ENCODE peak calls at places on chromosomes 1 and 21, in eight cellular contexts. R is fibroblast of lung, E is astrocyte of the cerebellum, V is aorta, L is GM23248, G is PC-3, C is AG10803, D is tibial nerve. X is an unnamed sample.

GRCh38 chr21:23292292-23292691 is 2294.1 kb downstream of the NCAM2 start:
- DNase-seq in R (no peak), E (no peak), V (no peak), L (no peak), G (no peak), C (no peak), D (no peak), X (no peak)

GRCh38 chr21:43937051-43937832 is 72.2 kb downstream of the AGPAT3 start:
- DNase-seq in R (no peak), E (no peak), V (no peak), L (no peak), G (no peak), C (no peak), D (no peak), X (no peak)

GRCh38 chr1:204573563-204573925 is 57.3 kb downstream of the MDM4 start:
- DNase-seq in R (no peak), E (no peak), V (no peak), L (peak), G (peak), C (peak), D (no peak), X (no peak)

GRCh38 chr1:50702395-50702794 is 257.7 kb downstream of the FAF1 start:
- DNase-seq in R (no peak), E (no peak), V (no peak), L (no peak), G (no peak), C (no peak), D (no peak), X (no peak)

GRCh38 chr1:196034080-196034706 is 574.0 kb downstream of the KCNT2 start:
- DNase-seq in R (peak), E (peak), V (no peak), L (peak), G (no peak), C (peak), D (no peak), X (no peak)

GRCh38 chr1:228650141-228650540 is 85.1 kb upstream of the RHOU start:
- DNase-seq in R (no peak), E (no peak), V (no peak), L (no peak), G (no peak), C (no peak), D (no peak), X (no peak)

GRCh38 chr1:69315823-69316222 is 251.9 kb upstream of the LRRC7 start:
- DNase-seq in R (no peak), E (no peak), V (no peak), L (no peak), G (no peak), C (no peak), D (no peak), X (no peak)

GRCh38 chr1:37561794-37562132 is 5.0 kb downstream of the DNALI1 start:
- DNase-seq in R (peak), E (no peak), V (peak), L (peak), G (peak), C (peak), D (peak), X (peak)

GRCh38 chr1:96424882-96425281 is 296.7 kb upstream of the PTBP2 start:
- DNase-seq in R (peak), E (peak), V (no peak), L (peak), G (no peak), C (peak), D (no peak), X (no peak)

GRCh38 chr21:33642896-33643657 is 776 bp downstream of the ITSN1 start:
- DNase-seq in R (peak), E (no peak), V (peak), L (peak), G (peak), C (peak), D (no peak), X (no peak)

GRCh38 chr1:12048376-12048775 is 14.7 kb upstream of the TNFRSF8 start:
- DNase-seq in R (no peak), E (no peak), V (no peak), L (no peak), G (no peak), C (no peak), D (no peak), X (no peak)

GRCh38 chr1:170164103-170164763 is 18.5 kb downstream of the NTMT2 start:
- DNase-seq in R (no peak), E (no peak), V (no peak), L (no peak), G (no peak), C (peak), D (no peak), X (no peak)

GRCh38 chr1:183025782-183026774 is 2.9 kb downstream of the LAMC1 start:
- DNase-seq in R (peak), E (no peak), V (no peak), L (peak), G (peak), C (peak), D (no peak), X (no peak)

GRCh38 chr1:183030053-183030452 is 6.8 kb downstream of the LAMC1 start:
- DNase-seq in R (peak), E (no peak), V (no peak), L (peak), G (peak), C (peak), D (no peak), X (no peak)

GRCh38 chr1:183029591-183030000 is 6.4 kb downstream of the LAMC1 start:
- DNase-seq in R (peak), E (no peak), V (no peak), L (peak), G (peak), C (peak), D (no peak), X (no peak)

GRCh38 chr1:183027031-183027430 is 3.8 kb downstream of the LAMC1 start:
- DNase-seq in R (no peak), E (no peak), V (no peak), L (peak), G (no peak), C (peak), D (no peak), X (no peak)

DNA sequence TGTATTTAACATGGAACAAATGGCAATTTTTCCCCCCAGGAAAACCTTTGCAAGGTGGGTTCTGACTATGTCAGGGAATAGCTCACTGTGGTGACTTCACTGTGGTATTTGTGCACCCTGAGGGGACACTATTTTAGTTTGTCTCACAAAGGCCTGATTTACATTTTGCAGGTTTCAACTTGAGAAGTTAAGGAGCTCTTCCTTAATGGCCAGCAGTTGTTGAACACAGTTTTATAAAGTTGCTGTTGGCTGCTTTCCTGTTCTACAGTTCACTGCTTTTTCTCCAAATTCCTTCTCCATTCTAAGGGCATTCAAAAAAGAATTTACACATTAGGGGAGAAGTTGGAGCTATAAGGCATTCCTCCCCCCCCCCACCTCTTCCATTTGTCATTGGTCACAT is 4.6 kb downstream of the LAMC1 start:
- DNase-seq in R (no peak), E (no peak), V (no peak), L (no peak), G (no peak), C (no peak), D (no peak), X (no peak)
- H3K4me3 ChIP-seq in R (peak), E (peak), V (no peak), L (peak), G (peak), C (peak), D (no peak), X (no peak)

GRCh38 chr1:162471290-162471853 is 26.2 kb upstream of the UHMK1 start:
- DNase-seq in R (no peak), E (no peak), V (no peak), L (no peak), G (no peak), C (no peak), D (no peak), X (no peak)

GRCh38 chr1:162475539-162476185 is 22.0 kb upstream of the UHMK1 start:
- DNase-seq in R (no peak), E (no peak), V (no peak), L (no peak), G (no peak), C (no peak), D (no peak), X (no peak)

GRCh38 chr1:162475089-162475488 is 22.5 kb upstream of the UHMK1 start:
- DNase-seq in R (no peak), E (no peak), V (no peak), L (peak), G (no peak), C (no peak), D (no peak), X (no peak)

DNA sequence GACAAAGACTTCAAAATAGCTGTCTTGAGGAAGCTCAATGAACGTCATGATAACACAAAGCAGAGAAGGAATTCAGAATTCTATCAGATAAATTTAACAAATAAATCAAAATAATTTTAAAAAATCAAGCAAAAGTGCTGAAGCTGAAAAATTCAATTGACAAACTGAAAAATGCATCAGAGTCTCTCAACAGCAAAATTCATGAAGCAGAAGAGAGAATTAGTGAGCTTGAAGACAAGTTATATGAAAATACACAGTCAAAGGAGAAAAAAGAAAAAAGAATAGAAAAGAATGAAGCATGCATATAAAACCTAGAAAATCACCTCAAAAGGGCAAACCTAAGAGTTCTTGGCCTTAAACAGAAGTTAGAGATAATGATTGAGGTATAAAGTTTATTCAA is 21.0 kb upstream of the UHMK1 start:
- DNase-seq in R (no peak), E (no peak), V (no peak), L (no peak), G (no peak), C (no peak), D (no peak), X (no peak)
- H3K4me3 ChIP-seq in R (no peak), E (no peak), V (no peak), L (no peak), G (no peak), C (no peak), D (no peak), X (no peak)

DNA sequence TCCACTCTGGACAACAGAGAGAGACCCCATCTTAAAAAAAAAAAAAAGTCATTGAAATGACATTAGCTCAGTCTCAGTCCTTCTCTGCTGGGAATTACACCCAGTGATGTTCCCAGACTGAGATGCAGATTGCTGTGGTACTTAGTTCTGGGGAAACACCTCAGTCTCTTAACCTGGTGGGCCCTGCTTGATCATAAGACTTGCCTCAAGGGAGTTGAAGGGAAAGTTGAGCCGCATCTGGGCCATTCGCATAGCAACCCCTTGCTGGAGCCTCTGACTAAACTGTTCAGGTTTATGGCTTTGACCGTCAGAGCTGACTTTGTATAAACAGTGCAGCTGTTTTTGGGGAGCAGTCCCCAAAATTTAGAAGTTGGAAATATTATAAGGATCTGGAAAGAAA is 13.4 kb downstream of the FCRL4 start:
- DNase-seq in R (no peak), E (no peak), V (no peak), L (no peak), G (no peak), C (no peak), D (no peak), X (no peak)
- H3K4me3 ChIP-seq in R (no peak), E (no peak), V (no peak), L (no peak), G (no peak), C (no peak), D (no peak), X (no peak)

GRCh38 chr21:26962516-26963305 is 4.2 kb downstream of the ADAMTS5 start:
- DNase-seq in R (peak), E (no peak), V (no peak), L (peak), G (no peak), C (peak), D (no peak), X (no peak)
- H3K4me3 ChIP-seq in R (peak), E (no peak), V (no peak), L (peak), G (no peak), C (peak), D (no peak), X (no peak)

DNA sequence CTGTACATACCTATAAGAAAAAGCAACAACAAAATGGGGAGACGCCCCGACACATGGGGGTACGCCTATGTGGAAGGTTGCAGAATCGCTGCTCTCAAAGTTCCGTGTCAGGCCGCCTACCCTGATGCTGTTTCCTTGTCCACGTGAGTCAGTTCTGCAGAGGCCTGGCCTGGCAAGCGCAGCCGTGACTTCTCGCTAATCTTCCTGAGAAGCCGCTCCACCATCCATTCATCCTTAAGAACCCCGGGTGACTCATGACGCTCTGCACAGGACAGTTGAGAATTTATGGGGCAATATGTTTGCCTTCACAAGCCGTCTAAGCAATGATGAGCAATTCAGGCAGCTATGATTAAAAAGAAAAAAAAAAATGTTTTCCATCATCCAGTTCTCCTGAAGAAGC is 122.3 kb upstream of the TMPRSS2 start:
- DNase-seq in R (peak), E (peak), V (no peak), L (peak), G (peak), C (peak), D (no peak), X (no peak)
- H3K4me3 ChIP-seq in R (no peak), E (no peak), V (no peak), L (no peak), G (no peak), C (no peak), D (no peak), X (no peak)

DNA sequence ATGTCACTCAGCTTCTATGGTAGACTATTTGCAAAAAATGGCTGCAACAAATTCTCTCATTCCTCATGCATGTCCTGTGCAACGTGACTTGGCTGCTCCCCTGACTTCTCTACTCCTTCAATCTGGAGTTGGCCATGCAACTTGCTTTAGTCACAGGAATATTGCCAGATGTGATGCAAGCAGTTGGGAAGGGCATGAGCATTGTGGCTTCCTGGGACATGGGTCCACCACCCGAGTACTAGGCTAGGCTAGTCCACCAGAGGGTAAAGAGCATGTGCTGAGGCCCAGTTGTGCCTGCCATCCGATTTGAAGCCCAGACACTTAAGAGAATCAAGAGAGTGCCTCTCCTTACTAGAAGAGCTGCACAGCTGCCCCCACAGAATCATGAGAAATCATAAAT is 89.6 kb downstream of the DSCAM start:
- DNase-seq in R (no peak), E (no peak), V (no peak), L (no peak), G (no peak), C (no peak), D (no peak), X (no peak)
- H3K4me3 ChIP-seq in R (no peak), E (no peak), V (no peak), L (no peak), G (no peak), C (no peak), D (no peak), X (no peak)

GRCh38 chr1:153386500-153386901 is 4.4 kb downstream of the S100A8 start:
- DNase-seq in R (no peak), E (no peak), V (peak), L (no peak), G (no peak), C (no peak), D (peak), X (no peak)
- H3K4me3 ChIP-seq in R (no peak), E (no peak), V (no peak), L (no peak), G (no peak), C (no peak), D (no peak), X (no peak)

GRCh38 chr1:6870086-6870485 is 84.8 kb downstream of the CAMTA1 start:
- DNase-seq in R (peak), E (no peak), V (no peak), L (peak), G (no peak), C (peak), D (no peak), X (no peak)
- H3K4me3 ChIP-seq in R (no peak), E (no peak), V (no peak), L (no peak), G (no peak), C (no peak), D (no peak), X (no peak)